ENCODE peak calls at places on chromosomes 2 and 18, in five cellular contexts. H, X, Z, J and C are unnamed samples. For H3K79me1, the result is how much of the 10 kb centered on the place peaks cover.

GRCh38 chr18:79872852-79873444 is 75.2 kb downstream of the KCNG2 start:
- DNase-seq in H (no peak), X (no peak), J (no peak), Z (no peak), C (no peak)

GRCh38 chr2:20560891-20561702 is 89.8 kb downstream of the HS1BP3 start:
- DNase-seq in X (no peak), J (no peak), Z (no peak), H (no peak), C (no peak)

GRCh38 chr2:151334082-151334815 is 23.1 kb upstream of the TNFAIP6 start:
- DNase-seq in J (no peak), Z (no peak), H (peak), X (no peak), C (peak)

GRCh38 chr2:188410504-188411235 is 119.0 kb downstream of the GULP1 start:
- DNase-seq in Z (no peak), H (peak), J (no peak), X (peak), C (peak)

GRCh38 chr2:241273552-241273988 is 41.9 kb downstream of the HDLBP start:
- DNase-seq in X (no peak), H (no peak), J (no peak), Z (no peak), C (peak)

GRCh38 chr2:17680119-17680518 is 73.5 kb downstream of the SMC6 start:
- DNase-seq in J (no peak), Z (no peak), H (peak), X (no peak), C (peak)

GRCh38 chr2:238520359-238520886 is 93.7 kb downstream of the ASB1 start:
- DNase-seq in H (no peak), X (no peak), J (no peak), Z (no peak), C (no peak)

GRCh38 chr18:14920976-14921375 is 173.0 kb downstream of the ANKRD30B start:
- DNase-seq in H (no peak), X (no peak), Z (no peak), J (no peak), C (no peak)

GRCh38 chr2:226554726-226555125 is 244.9 kb downstream of the IRS1 start:
- DNase-seq in Z (no peak), H (no peak), J (no peak), X (no peak), C (peak)

GRCh38 chr18:50653402-50654093 is 93.7 kb downstream of the MAPK4 start:
- DNase-seq in Z (no peak), J (no peak), H (no peak), X (no peak), C (no peak)

GRCh38 chr2:206381881-206382280 is 61.5 kb upstream of the ADAM23 start:
- DNase-seq in Z (no peak), H (no peak), X (no peak), J (no peak), C (no peak)

GRCh38 chr2:113328043-113328442 is 49.3 kb upstream of the PAX8 start:
- DNase-seq in Z (no peak), J (no peak), X (no peak), H (no peak), C (no peak)

GRCh38 chr2:1626271-1626681 is 118.0 kb downstream of the PXDN start:
- DNase-seq in X (no peak), J (no peak), Z (no peak), H (no peak), C (peak)

GRCh38 chr18:77851798-77852197 is 602.1 kb downstream of the GALR1 start:
- DNase-seq in Z (no peak), X (no peak), J (no peak), H (no peak), C (no peak)

GRCh38 chr2:142992843-142993242 is 115.4 kb downstream of the KYNU start:
- DNase-seq in H (no peak), X (no peak), J (peak), Z (no peak), C (no peak)

GRCh38 chr2:241109210-241110088 is 7.4 kb upstream of the MTERF4 start:
- DNase-seq in H (no peak), Z (no peak), X (no peak), J (no peak), C (no peak)

GRCh38 chr18:10160251-10160650 is 246.4 kb downstream of the VAPA start:
- DNase-seq in Z (no peak), J (no peak), H (no peak), X (no peak), C (no peak)

GRCh38 chr2:112881217-112882000 is 29.6 kb upstream of the IL37 start:
- DNase-seq in Z (no peak), H (peak), J (peak), X (no peak), C (peak)

GRCh38 chr2:101696272-101697123 is 1.0 kb upstream of the MAP4K4 start:
- DNase-seq in H (no peak), J (peak), X (peak), Z (no peak), C (no peak)

GRCh38 chr18:77054606-77055428 is 77.8 kb downstream of the MBP start:
- DNase-seq in X (peak), H (peak), Z (peak), J (peak), C (peak)

GRCh38 chr18:42141439-42141838 is 186.4 kb downstream of the PIK3C3 start:
- DNase-seq in X (no peak), H (peak), Z (no peak), J (no peak), C (no peak)

GRCh38 chr2:119005565-119005964 is 63.6 kb downstream of the MARCO start:
- DNase-seq in J (no peak), Z (no peak), H (no peak), X (no peak), C (no peak)

GRCh38 chr2:120576509-120577474 is 158.9 kb upstream of the GLI2 start:
- DNase-seq in H (peak), X (no peak), J (no peak), Z (no peak), C (no peak)

GRCh38 chr2:174341301-174341994 is 6.7 kb downstream of the SP9 start:
- DNase-seq in H (peak), X (no peak), Z (peak), J (peak), C (peak)

GRCh38 chr2:55903727-55904126 is 19.9 kb downstream of the EFEMP1 start:
- DNase-seq in H (no peak), J (no peak), Z (no peak), X (no peak), C (no peak)

GRCh38 chr2:106085441-106085911 is 108.6 kb downstream of the UXS1 start:
- DNase-seq in Z (no peak), J (no peak), X (no peak), H (peak), C (peak)

GRCh38 chr2:171327043-171327496 is 106.7 kb downstream of the METTL8 start:
- DNase-seq in J (no peak), X (no peak), H (peak), Z (no peak), C (peak)

GRCh38 chr18:79533591-79533990 is 137.9 kb downstream of the NFATC1 start:
- DNase-seq in H (no peak), Z (no peak), J (no peak), X (no peak), C (no peak)

GRCh38 chr2:233060500-233061006 is 411 bp downstream of the INPP5D start:
- DNase-seq in H (no peak), X (no peak), J (no peak), Z (no peak), C (no peak)

GRCh38 chr2:36659872-36660312 is 36.6 kb upstream of the VIT start:
- DNase-seq in Z (no peak), X (no peak), H (peak), J (no peak), C (no peak)

GRCh38 chr2:232633413-232634318 is at the start of gene EFHD1:
- DNase-seq in J (peak), Z (peak), H (peak), X (no peak), C (peak)

GRCh38 chr18:9337875-9338274 is 3.3 kb downstream of the TWSG1 start:
- DNase-seq in Z (no peak), X (no peak), J (no peak), H (peak), C (peak)

GRCh38 chr18:50405582-50406271 is 30.9 kb downstream of the SKA1 start:
- DNase-seq in H (no peak), X (no peak), J (no peak), Z (no peak), C (no peak)

GRCh38 chr2:142858991-142859390 is 18.5 kb upstream of the KYNU start:
- DNase-seq in H (no peak), J (no peak), X (no peak), Z (no peak), C (no peak)

GRCh38 chr18:41660654-41661053 is 294.4 kb upstream of the PIK3C3 start:
- DNase-seq in H (no peak), Z (no peak), J (no peak), X (no peak), C (peak)

GRCh38 chr2:145593280-145593679 is 1073.4 kb upstream of the ZEB2 start:
- DNase-seq in J (no peak), X (no peak), H (no peak), Z (no peak), C (no peak)

GRCh38 chr2:145595296-145595695 is 1075.4 kb upstream of the ZEB2 start:
- DNase-seq in X (no peak), Z (no peak), H (no peak), J (no peak), C (peak)

GRCh38 chr2:145591109-145591809 is 1071.3 kb upstream of the ZEB2 start:
- DNase-seq in J (no peak), H (no peak), X (no peak), Z (no peak), C (no peak)

GRCh38 chr2:145593991-145594702 is 1074.2 kb upstream of the ZEB2 start:
- DNase-seq in X (no peak), J (no peak), H (peak), Z (no peak), C (peak)

DNA sequence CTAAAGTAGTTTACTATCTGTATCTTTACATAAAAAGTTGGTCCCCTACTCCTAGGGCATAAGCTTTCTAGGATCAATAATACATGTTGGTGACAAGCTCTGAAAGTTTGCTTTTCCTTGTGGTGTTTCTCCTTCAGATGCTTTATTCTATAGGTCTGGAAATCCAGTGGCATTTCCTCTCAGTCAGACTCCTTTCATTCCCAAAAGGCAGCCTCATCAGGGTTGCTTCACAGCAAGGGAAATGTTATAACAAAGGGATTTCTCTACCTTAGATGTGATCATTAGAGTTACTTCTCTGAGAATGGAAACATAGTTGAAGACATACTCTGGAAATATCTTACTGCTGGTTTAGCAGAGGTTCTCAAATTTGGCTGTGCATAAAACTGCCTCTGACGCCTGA is 1072.4 kb upstream of the ZEB2 start:
- DNase-seq in Z (no peak), J (no peak), X (no peak), H (peak), C (no peak)
- H2BK120ac ChIP-seq in Z (no peak), J (no peak), X (no peak), H (peak), C (peak)

GRCh38 chr2:98469862-98470544 is 25.3 kb downstream of the INPP4A start:
- DNase-seq in X (no peak), H (no peak), Z (no peak), J (no peak), C (no peak)

GRCh38 chr2:98472132-98472650 is 27.5 kb downstream of the INPP4A start:
- DNase-seq in H (no peak), J (no peak), Z (no peak), X (no peak), C (no peak)

GRCh38 chr2:98468621-98469236 is 24.1 kb downstream of the INPP4A start:
- DNase-seq in Z (no peak), H (peak), X (no peak), J (no peak), C (no peak)

GRCh38 chr2:98471402-98472131 is 26.9 kb downstream of the INPP4A start:
- DNase-seq in Z (no peak), J (no peak), X (no peak), H (no peak), C (no peak)

GRCh38 chr2:98470851-98471255 is 26.2 kb downstream of the INPP4A start:
- DNase-seq in X (no peak), H (no peak), Z (no peak), J (no peak), C (no peak)
- H3K79me1 ChIP-seq in X (under half), H (half or more), Z (under half), J (under half), C (under half)

GRCh38 chr2:99480390-99480789 is 9.4 kb downstream of the REV1 start:
- DNase-seq in J (peak), Z (no peak), X (no peak), H (peak), C (no peak)
- H2BK5ac ChIP-seq in J (no peak), Z (no peak), X (no peak), H (no peak), C (no peak)

GRCh38 chr2:168504323-168504722 is 48.3 kb downstream of the CERS6 start:
- DNase-seq in X (no peak), Z (no peak), J (no peak), H (no peak), C (no peak)

GRCh38 chr2:168500516-168500915 is 44.4 kb downstream of the CERS6 start:
- DNase-seq in X (no peak), H (no peak), J (no peak), Z (no peak), C (no peak)

GRCh38 chr2:168501456-168502065 is 45.5 kb downstream of the CERS6 start:
- DNase-seq in H (no peak), J (peak), Z (no peak), X (no peak), C (no peak)

GRCh38 chr2:168495524-168495923 is 39.5 kb downstream of the CERS6 start:
- DNase-seq in H (no peak), J (no peak), Z (no peak), X (no peak), C (no peak)

DNA sequence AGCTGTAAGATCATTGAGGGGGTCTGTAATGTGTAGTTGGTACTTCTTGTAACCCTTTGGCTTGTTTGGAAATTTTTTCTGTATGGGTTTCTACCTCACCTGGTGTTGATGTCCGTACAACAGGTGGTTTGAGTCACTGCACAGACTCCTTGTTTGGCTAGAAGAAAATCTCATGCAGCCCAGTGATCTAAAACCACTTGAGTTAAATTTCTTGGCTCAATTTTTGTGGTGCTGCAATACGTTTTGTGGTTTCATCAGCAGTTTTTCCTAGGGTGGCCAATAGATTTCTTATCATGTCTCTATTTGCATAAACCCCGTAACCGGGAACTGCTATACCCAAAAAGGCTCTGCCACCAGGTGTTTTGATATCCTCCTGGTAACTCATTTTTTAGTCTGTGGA is 43.4 kb downstream of the CERS6 start:
- DNase-seq in X (no peak), Z (no peak), J (no peak), H (no peak), C (no peak)
- H2BK120ac ChIP-seq in X (no peak), Z (no peak), J (no peak), H (no peak), C (no peak)

DNA sequence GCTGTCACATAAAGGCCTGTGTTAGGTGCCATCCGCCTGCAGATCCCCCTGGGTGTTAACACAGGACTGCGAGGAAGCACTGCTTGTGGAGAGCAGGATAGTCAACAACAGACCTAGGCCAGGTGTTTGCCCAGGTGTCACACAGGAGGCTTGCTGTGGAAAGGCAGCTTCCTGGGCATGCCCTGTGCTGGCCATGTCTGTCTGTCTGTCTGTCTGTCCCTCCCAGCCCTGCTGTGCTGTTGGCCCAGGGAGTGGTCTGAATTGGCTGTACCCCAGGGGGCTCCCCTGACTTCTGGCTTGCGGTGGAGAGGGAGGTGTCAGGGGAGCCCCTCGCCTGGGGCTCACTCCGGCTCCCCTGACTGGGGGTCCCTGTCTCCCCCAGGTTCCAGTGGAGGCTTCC is 53.2 kb downstream of the SH3BP4 start:
- DNase-seq in H (no peak), J (no peak), Z (no peak), X (no peak), C (no peak)
- H3K79me1 ChIP-seq in H (half or more), J (under half), Z (under half), X (under half), C (under half)

DNA sequence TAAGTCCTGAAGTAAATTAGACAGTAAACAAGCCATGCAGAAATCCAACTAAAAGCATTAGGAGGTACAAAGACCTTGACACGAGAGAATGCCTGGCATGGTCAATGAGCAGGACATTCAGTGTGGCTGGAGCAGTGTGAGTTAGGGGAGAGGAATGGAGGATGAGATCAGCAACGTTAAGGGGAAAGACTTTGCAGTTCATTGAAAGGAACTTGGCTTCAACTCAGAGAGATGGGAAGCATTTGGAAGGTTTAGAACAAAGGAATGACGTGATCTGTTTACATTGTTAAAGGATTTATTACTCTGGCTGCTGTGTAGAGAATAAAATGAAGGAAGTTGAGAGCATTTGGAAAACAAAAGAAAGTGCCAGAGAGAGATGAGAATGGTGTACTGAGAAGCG is 621.3 kb downstream of the XIRP2 start:
- DNase-seq in X (peak), H (peak), J (peak), Z (peak), C (peak)
- H2BK5ac ChIP-seq in X (no peak), H (no peak), J (no peak), Z (no peak), C (no peak)

GRCh38 chr18:58843662-58844035 is 21.0 kb upstream of the ZNF532 start:
- DNase-seq in H (no peak), X (no peak), J (no peak), Z (no peak), C (no peak)
- H2BK120ac ChIP-seq in H (no peak), X (no peak), J (no peak), Z (no peak), C (no peak)

DNA sequence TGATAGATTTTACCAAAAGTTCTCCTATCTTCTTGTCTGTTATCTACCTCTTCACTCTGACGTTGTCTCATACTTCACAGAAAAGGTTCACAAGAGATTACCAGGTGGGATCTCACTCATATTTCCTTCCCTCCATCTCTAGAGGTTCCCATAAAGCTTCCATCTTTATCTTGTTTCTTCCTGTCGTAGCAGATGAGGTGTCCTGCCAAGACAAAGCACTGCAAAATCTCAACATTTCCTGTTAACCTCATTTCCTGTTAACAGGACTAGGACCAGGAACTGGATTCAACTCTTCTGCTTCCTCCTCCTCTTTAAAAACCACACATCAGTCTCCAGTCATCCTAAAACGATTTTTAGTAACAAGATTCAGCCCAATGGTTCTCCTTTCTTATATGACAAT is 512.8 kb upstream of the NRP2 start:
- DNase-seq in X (no peak), Z (no peak), H (no peak), J (no peak), C (no peak)
- H3K79me1 ChIP-seq in X (under half), Z (under half), H (under half), J (under half), C (under half)